ENCODE peak calls at places on chromosomes 5 and 9, in ten cellular contexts. N is SK-N-SH; S is esophagus muscularis mucosa; C is adipocyte; V is GM23338; H is effector memory CD4-positive, alpha-beta T cell; X is psoas muscle; D is fibroblast of lung; T is RWPE2; F is heart left ventricle. L is an unnamed sample. For H3K27me3 and H3K36me3, the result is how much of the 10 kb centered on the place peaks cover.

GRCh38 chr5:77718934-77719610 is 57.1 kb downstream of the TBCA start:
- DNase-seq in N (no peak), S (no peak), C (no peak), V (no peak), H (no peak), X (no peak), D (no peak), T (no peak), F (no peak), L (no peak)

GRCh38 chr9:18601956-18602355 is 128.0 kb downstream of the ADAMTSL1 start:
- DNase-seq in N (no peak), S (no peak), C (no peak), V (no peak), H (no peak), X (no peak), D (peak), T (no peak), F (no peak), L (no peak)

GRCh38 chr9:121852646-121853616 is 201.5 kb downstream of the DAB2IP start:
- DNase-seq in N (no peak), S (no peak), C (no peak), V (no peak), H (no peak), X (peak), D (peak), T (no peak), F (peak), L (no peak)

GRCh38 chr5:123951204-123951977 is 439.4 kb downstream of the CSNK1G3 start:
- DNase-seq in N (no peak), S (no peak), C (peak), V (no peak), H (no peak), X (no peak), D (peak), T (no peak), F (no peak), L (no peak)

GRCh38 chr5:126971455-126972019 is 58.8 kb downstream of the MARCHF3 start:
- DNase-seq in N (no peak), S (no peak), C (no peak), V (no peak), H (no peak), X (no peak), D (no peak), T (no peak), F (no peak), L (peak)

GRCh38 chr9:21326526-21327139 is 8.6 kb downstream of the KLHL9 start:
- DNase-seq in N (peak), S (no peak), C (peak), V (peak), H (no peak), X (no peak), D (peak), T (no peak), F (no peak), L (no peak)

GRCh38 chr9:124342946-124343485 is 72.2 kb downstream of the PSMB7 start:
- DNase-seq in N (no peak), S (peak), C (peak), V (peak), H (no peak), X (peak), D (peak), T (no peak), F (peak), L (peak)

GRCh38 chr5:118548761-118549160 is 439.6 kb downstream of the DTWD2 start:
- DNase-seq in N (no peak), S (no peak), C (peak), V (no peak), H (no peak), X (no peak), D (peak), T (no peak), F (no peak), L (no peak)

GRCh38 chr9:37593877-37594448 is 1.6 kb upstream of the TOMM5 start:
- DNase-seq in N (no peak), S (no peak), C (no peak), V (no peak), H (no peak), X (no peak), D (no peak), T (no peak), F (no peak), L (no peak)
- H3K4me3 ChIP-seq in N (no peak), S (no peak), C (peak), V (no peak), H (peak), X (peak), D (no peak), T (no peak), F (no peak), L (no peak)

GRCh38 chr9:135199489-135199888 is 112.0 kb downstream of the OLFM1 start:
- DNase-seq in N (no peak), S (no peak), C (no peak), V (no peak), H (no peak), X (no peak), D (no peak), T (no peak), F (no peak), L (no peak)
- H3K27me3 ChIP-seq in N (under half), S (half or more), C (under half), V (under half), H (under half), X (under half), D (under half), T (under half), F (under half), L (under half)

DNA sequence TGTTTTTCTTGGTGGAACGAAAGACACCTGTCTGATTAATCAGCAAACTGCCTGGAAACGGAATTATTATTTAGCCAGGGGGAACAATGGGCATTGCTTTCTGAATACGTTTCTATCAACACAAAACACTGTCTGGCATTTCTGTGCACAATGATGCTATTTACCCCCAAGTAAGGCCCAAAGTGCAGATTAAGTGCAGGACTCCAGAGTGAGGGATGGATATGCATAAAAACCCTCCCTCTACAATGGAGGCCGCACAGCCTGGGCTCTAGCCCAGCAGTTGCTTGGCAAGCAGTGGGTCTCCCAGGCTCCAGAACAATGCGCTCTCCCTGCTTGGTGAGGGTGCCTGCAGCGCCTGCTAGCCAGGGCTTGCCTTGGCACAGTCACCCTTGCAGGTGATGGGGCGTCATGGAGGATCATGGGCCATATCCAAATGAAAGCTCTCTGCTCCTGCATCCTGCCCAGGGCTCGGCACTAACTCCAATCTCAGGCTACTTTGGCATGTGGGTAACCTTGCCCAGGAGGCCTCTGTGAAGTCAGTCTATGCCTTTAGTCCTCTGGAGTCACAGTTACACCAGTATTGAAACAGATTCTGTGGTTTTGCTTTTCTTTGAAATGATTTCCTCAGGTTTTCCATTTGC is 11.5 kb upstream of the SPATA24 start:
- DNase-seq in N (no peak), S (no peak), C (no peak), V (no peak), H (no peak), X (peak), D (no peak), T (no peak), F (peak), L (no peak)
- H3K36me3 ChIP-seq in N (half or more), S (under half), C (under half), V (under half), H (under half), X (under half), D (under half), T (under half), F (half or more), L (under half)

GRCh38 chr9:134640491-134641172 is 971 bp upstream of the COL5A1 start:
- DNase-seq in N (no peak), S (no peak), C (no peak), V (no peak), H (no peak), X (no peak), D (no peak), T (no peak), F (no peak), L (no peak)
- H3K4me3 ChIP-seq in N (no peak), S (peak), C (peak), V (peak), H (no peak), X (peak), D (no peak), T (no peak), F (peak), L (peak)

GRCh38 chr9:14316574-14317304 is 2.8 kb upstream of the NFIB start:
- DNase-seq in N (no peak), S (no peak), C (no peak), V (peak), H (no peak), X (no peak), D (no peak), T (no peak), F (no peak), L (peak)

GRCh38 chr9:14313951-14314423 is at the start of gene NFIB:
- DNase-seq in N (peak), S (no peak), C (peak), V (peak), H (no peak), X (peak), D (peak), T (no peak), F (peak), L (peak)

GRCh38 chr9:14314424-14314928 is 535 bp upstream of the NFIB start:
- DNase-seq in N (peak), S (peak), C (peak), V (peak), H (no peak), X (peak), D (peak), T (peak), F (peak), L (peak)

GRCh38 chr9:14315754-14316573 is 2.0 kb upstream of the NFIB start:
- DNase-seq in N (peak), S (no peak), C (peak), V (peak), H (no peak), X (peak), D (peak), T (no peak), F (peak), L (peak)

GRCh38 chr9:14314929-14315753 is 1.2 kb upstream of the NFIB start:
- DNase-seq in N (peak), S (peak), C (peak), V (peak), H (no peak), X (peak), D (peak), T (peak), F (peak), L (peak)
- H3K27me3 ChIP-seq in N (under half), S (under half), C (under half), V (half or more), H (under half), X (under half), D (under half), T (under half), F (under half), L (under half)

DNA sequence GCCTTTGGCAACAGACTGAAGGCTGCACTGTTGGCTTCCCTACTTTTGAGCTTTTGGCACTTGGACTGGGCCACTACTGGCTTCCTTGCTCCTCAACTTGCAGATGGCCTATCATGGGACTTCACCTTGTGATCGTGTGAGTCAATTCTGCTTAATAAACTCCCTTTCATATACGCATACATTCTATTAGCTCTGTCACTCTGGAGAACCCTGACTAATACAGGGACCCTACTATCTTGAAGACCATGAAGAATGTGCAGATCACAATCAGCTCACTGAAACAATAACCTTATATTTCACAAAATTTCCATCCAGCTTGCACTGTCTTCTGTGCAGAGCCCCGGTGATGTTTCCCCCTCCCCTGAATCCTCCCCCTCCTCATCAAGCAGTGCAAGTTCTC is 39.8 kb downstream of the TMEM215 start:
- DNase-seq in N (no peak), S (peak), C (no peak), V (no peak), H (no peak), X (no peak), D (no peak), T (no peak), F (no peak), L (no peak)
- H3K36me3 ChIP-seq in N (under half), S (under half), C (under half), V (under half), H (under half), X (under half), D (under half), T (under half), F (under half), L (under half)

GRCh38 chr5:65327582-65327981 is 154.1 kb downstream of the ADAMTS6 start:
- DNase-seq in N (no peak), S (no peak), C (peak), V (no peak), H (no peak), X (no peak), D (peak), T (no peak), F (no peak), L (no peak)

GRCh38 chr5:65329266-65329665 is 152.5 kb downstream of the ADAMTS6 start:
- DNase-seq in N (no peak), S (no peak), C (peak), V (peak), H (no peak), X (no peak), D (peak), T (no peak), F (no peak), L (no peak)

GRCh38 chr5:65334077-65334476 is 147.6 kb downstream of the ADAMTS6 start:
- DNase-seq in N (no peak), S (no peak), C (no peak), V (peak), H (no peak), X (no peak), D (no peak), T (no peak), F (no peak), L (peak)

GRCh38 chr5:65326912-65327311 is 154.8 kb downstream of the ADAMTS6 start:
- DNase-seq in N (no peak), S (no peak), C (peak), V (peak), H (no peak), X (no peak), D (peak), T (no peak), F (no peak), L (no peak)

DNA sequence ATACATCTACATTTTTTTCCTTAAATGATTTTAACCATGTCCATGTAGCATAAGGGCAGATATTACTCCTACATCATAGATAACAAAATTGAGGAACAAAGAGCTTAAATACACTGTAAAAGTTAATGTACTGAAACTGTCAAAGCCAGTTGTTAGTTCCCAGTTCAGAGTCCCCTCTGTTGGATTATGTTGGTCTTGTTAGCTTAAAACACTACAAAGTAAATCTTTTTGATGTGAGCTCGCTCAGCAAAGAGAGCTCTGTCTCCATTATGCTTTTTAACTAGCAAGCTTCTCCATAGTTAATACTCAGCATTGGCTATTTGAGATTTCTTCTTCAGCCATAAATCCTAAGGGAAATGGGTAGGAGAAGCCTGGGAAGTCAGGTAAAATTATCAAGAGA is 149.1 kb downstream of the ADAMTS6 start:
- DNase-seq in N (no peak), S (no peak), C (no peak), V (no peak), H (no peak), X (no peak), D (no peak), T (no peak), F (no peak), L (no peak)
- H3K4me3 ChIP-seq in N (no peak), S (no peak), C (no peak), V (no peak), H (no peak), X (no peak), D (no peak), T (no peak), F (no peak), L (no peak)

GRCh38 chr9:841371-842209 is at the start of gene DMRT1:
- DNase-seq in N (no peak), S (no peak), C (no peak), V (peak), H (no peak), X (no peak), D (no peak), T (no peak), F (no peak), L (peak)
- H3K27me3 ChIP-seq in N (half or more), S (half or more), C (under half), V (half or more), H (under half), X (under half), D (under half), T (half or more), F (under half), L (half or more)

GRCh38 chr5:131706278-131706677 is 71.2 kb upstream of the RAPGEF6 start:
- DNase-seq in N (no peak), S (no peak), C (no peak), V (no peak), H (no peak), X (no peak), D (no peak), T (no peak), F (no peak), L (no peak)
- H3K36me3 ChIP-seq in N (half or more), S (under half), C (half or more), V (under half), H (under half), X (half or more), D (under half), T (half or more), F (half or more), L (under half)

GRCh38 chr5:52915176-52915875 is 73.8 kb upstream of the ITGA2 start:
- DNase-seq in N (peak), S (no peak), C (peak), V (peak), H (peak), X (no peak), D (peak), T (no peak), F (peak), L (peak)
- H3K4me3 ChIP-seq in N (peak), S (no peak), C (peak), V (peak), H (peak), X (peak), D (peak), T (peak), F (peak), L (no peak)

L was measured in H7.